ENCODE peak calls at places on chromosomes 6 and 20, in five cellular contexts. W is AG10803, J is thoracic aorta, H is astrocyte of the spinal cord, C is uterus. V is an unnamed sample.

GRCh38 chr6:129498950-129499870 is 210.8 kb downstream of the ARHGAP18 start:
- DNase-seq in W (peak), H (peak), C (no peak), J (no peak), V (peak)

GRCh38 chr6:91278416-91278815 is 691.5 kb upstream of the MAP3K7 start:
- DNase-seq in H (no peak), J (no peak), W (no peak), C (no peak), V (peak)

GRCh38 chr6:139099984-139100383 is 34.9 kb upstream of the HECA start:
- DNase-seq in J (no peak), W (no peak), C (no peak), H (no peak), V (no peak)

GRCh38 chr6:117544725-117545124 is 57.6 kb downstream of the GOPC start:
- DNase-seq in C (no peak), W (no peak), J (no peak), H (no peak), V (no peak)

GRCh38 chr6:169175360-169175887 is 78.2 kb downstream of the THBS2 start:
- DNase-seq in J (no peak), C (no peak), W (no peak), H (no peak), V (no peak)

GRCh38 chr6:52337633-52338290 is 24.2 kb upstream of the PAQR8 start:
- DNase-seq in W (no peak), H (no peak), J (no peak), C (no peak), V (no peak)

GRCh38 chr20:57724610-57725405 is 15.0 kb upstream of the PMEPA1 start:
- DNase-seq in J (no peak), C (no peak), W (no peak), H (no peak), V (no peak)

GRCh38 chr6:125041740-125042459 is 79.7 kb downstream of the RNF217 start:
- DNase-seq in H (peak), J (no peak), C (no peak), W (peak), V (peak)

GRCh38 chr6:159443521-159443920 is 249.5 kb downstream of the SOD2 start:
- DNase-seq in W (no peak), C (no peak), J (no peak), H (no peak), V (peak)

GRCh38 chr20:4569092-4569491 is 152.6 kb upstream of the PRND start:
- DNase-seq in C (no peak), W (no peak), J (no peak), H (no peak), V (no peak)

GRCh38 chr6:56334937-56335336 is 87.6 kb upstream of the COL21A1 start:
- DNase-seq in H (peak), W (peak), J (no peak), C (no peak), V (peak)

GRCh38 chr6:80767808-80768207 is 661.3 kb downstream of the BCKDHB start:
- DNase-seq in C (peak), J (peak), H (peak), W (peak), V (peak)

DNA sequence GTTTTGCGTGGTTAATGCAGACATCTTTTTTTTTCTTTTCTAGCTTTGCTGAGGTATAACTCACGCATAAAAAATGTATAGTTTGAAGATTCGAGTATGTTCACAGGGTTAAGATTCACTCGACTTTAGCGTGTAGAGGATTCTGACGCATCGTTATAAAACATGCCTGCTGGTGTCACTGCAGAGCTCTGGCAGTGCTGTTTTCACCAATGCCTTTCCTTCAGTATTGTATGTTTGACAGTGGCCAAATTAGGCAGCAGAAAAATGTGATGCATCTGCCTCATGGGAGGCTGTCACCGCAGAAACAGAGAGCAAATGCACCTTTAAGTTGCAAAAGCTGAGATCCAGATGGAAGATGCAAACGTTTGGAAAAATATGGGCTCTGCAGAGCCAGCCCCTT is 18.0 kb upstream of the SIRPB2 start:
- DNase-seq in W (peak), J (no peak), C (no peak), H (peak), V (peak)
- TF ChIP-seq CTCF in W (peak), J (no peak), C (no peak), H (peak), V (peak)

DNA sequence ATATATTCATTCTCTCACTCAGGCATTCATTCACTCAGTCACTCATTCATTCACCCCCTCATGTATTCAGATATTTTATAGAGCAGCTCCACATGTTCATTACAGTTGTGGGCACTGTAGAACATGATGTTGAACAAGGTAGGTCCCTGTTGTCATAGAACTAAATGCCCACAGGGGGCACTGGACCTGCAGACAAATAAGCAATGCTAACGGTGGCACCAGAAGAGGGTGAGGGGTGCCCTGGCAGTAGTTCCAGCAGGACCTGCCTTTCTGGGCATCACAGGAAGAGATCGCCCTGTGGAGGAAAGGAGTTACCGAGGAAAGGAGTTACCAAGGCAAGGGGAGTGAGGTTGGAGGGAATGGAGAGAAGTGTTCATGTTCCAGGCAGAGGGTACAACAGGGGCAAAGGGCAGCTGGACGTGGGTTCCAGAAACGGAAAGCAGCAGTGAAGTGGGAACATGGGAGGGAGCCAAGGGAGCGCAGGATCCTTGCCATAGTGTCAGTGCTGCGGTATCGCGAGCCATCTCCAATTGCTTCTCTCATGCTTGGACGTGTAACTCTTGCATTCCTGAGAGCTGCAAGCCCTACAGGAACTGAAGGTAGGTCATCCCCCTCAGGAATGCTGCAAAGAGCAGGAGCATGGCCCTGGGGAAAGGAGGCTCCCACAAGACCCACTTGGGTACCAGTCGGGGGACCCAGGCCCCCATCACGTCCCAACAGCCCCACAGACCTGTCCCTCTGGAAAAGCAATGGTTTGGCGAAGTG is 128.2 kb downstream of the EDN3 start:
- DNase-seq in W (no peak), C (no peak), J (no peak), H (no peak), V (no peak)
- TF ChIP-seq CTCF in W (no peak), C (no peak), J (no peak), H (no peak), V (peak)

GRCh38 chr20:43900496-43900895 is 14.2 kb upstream of the TOX2 start:
- DNase-seq in W (no peak), H (no peak), C (no peak), J (no peak), V (no peak)
- TF ChIP-seq CTCF in W (no peak), H (no peak), C (no peak), J (no peak), V (no peak)

DNA sequence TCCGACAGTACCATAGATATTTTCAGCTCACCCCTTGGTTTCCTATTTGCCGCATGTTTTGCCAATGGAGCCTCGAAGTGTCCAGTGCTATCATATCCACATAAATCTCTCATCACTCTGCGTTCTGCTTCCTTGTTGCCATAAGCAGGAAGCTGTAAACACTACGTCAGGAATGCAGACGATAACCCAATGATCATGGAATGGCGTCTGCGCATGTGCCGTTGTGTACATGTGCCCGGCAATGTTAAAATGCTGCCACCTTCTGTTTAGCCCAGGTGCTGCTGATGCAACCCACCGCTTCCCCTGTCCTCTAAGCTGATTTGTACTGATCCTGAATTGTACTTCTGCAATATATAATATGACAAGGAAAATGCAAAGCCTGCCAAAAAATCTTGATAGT is 607.5 kb downstream of the HDGFL1 start:
- DNase-seq in W (no peak), H (no peak), C (no peak), J (no peak), V (no peak)
- TF ChIP-seq CTCF in W (no peak), H (no peak), C (no peak), J (no peak), V (no peak)

V was measured in MCF 10A.